ENCODE peak calls at places on chromosomes 13 and 19, in seven cellular contexts. X is GM12878, P is HCT116, I is H1, M is HepG2, K is SK-N-SH, D is K562. R is an unnamed sample. For H3K36me3, the result is how much of the 10 kb centered on the place peaks cover.

GRCh38 chr19:20453424-20453938 is 112.1 kb downstream of the ZNF737 start:
- DNase-seq in P (no peak), M (no peak), X (no peak), D (no peak), K (no peak), I (peak), R (no peak)

GRCh38 chr13:102940143-102940542 is 94.3 kb downstream of the ERCC5 start:
- DNase-seq in P (no peak), I (no peak), M (no peak), D (no peak), X (no peak), K (no peak), R (no peak)

GRCh38 chr19:4832776-4833175 is 1.3 kb upstream of the TICAM1 start:
- DNase-seq in P (no peak), K (no peak), D (no peak), M (no peak), X (no peak), I (no peak), R (no peak)

GRCh38 chr19:10113964-10114650 is 2.6 kb downstream of the P2RY11 start:
- DNase-seq in D (peak), X (no peak), I (no peak), K (peak), M (no peak), P (no peak), R (no peak)

GRCh38 chr13:44219808-44220544 is 153.6 kb upstream of the SERP2 start:
- DNase-seq in K (no peak), I (no peak), X (no peak), M (no peak), P (no peak), D (no peak), R (no peak)

GRCh38 chr13:50124536-50125305 is 109.5 kb downstream of the KCNRG start:
- DNase-seq in M (peak), D (peak), X (no peak), I (peak), P (no peak), K (peak), R (no peak)

GRCh38 chr13:95546919-95547318 is 5.6 kb upstream of the CLDN10 start:
- DNase-seq in X (no peak), M (no peak), D (no peak), K (no peak), P (no peak), I (no peak), R (no peak)

GRCh38 chr19:37333457-37333856 is 37.4 kb upstream of the ZNF527 start:
- DNase-seq in M (no peak), I (no peak), P (no peak), K (no peak), X (no peak), D (no peak), R (no peak)

GRCh38 chr13:78609464-78610205 is 6.3 kb upstream of the POU4F1 start:
- DNase-seq in P (no peak), K (peak), M (no peak), I (peak), X (no peak), D (no peak), R (no peak)

GRCh38 chr19:31408460-31409124 is 59.4 kb upstream of the TSHZ3 start:
- DNase-seq in X (no peak), P (no peak), M (no peak), I (no peak), D (no peak), K (no peak), R (no peak)

GRCh38 chr19:45104658-45105384 is 11.8 kb downstream of the PPP1R37 start:
- DNase-seq in I (no peak), P (no peak), M (no peak), D (no peak), K (no peak), X (no peak), R (no peak)

GRCh38 chr19:45102481-45102880 is 9.5 kb downstream of the PPP1R37 start:
- DNase-seq in M (no peak), I (no peak), X (no peak), P (no peak), D (no peak), K (no peak), R (no peak)

GRCh38 chr19:45101796-45102195 is 8.8 kb downstream of the PPP1R37 start:
- DNase-seq in M (no peak), P (no peak), I (no peak), D (no peak), X (no peak), K (no peak), R (no peak)

GRCh38 chr19:45103200-45103624 is 10.2 kb downstream of the PPP1R37 start:
- DNase-seq in I (no peak), X (no peak), K (no peak), D (no peak), P (no peak), M (no peak), R (no peak)

GRCh38 chr19:45103625-45104319 is 10.8 kb downstream of the PPP1R37 start:
- DNase-seq in D (no peak), I (no peak), M (peak), X (no peak), P (no peak), K (no peak), R (no peak)
- H3K4me3 ChIP-seq in D (no peak), I (no peak), M (peak), X (no peak), P (no peak), K (no peak), R (no peak)

GRCh38 chr13:98289339-98289935 is 112.4 kb upstream of the RNF113B start:
- DNase-seq in P (no peak), K (no peak), X (no peak), M (no peak), D (no peak), I (no peak), R (no peak)
- TF ChIP-seq YY1 in P (no peak), K (no peak), X (no peak), M (no peak), D (no peak), I (no peak), R (no peak)

GRCh38 chr13:97372929-97373328 is 61.0 kb upstream of the RAP2A start:
- DNase-seq in I (no peak), P (no peak), D (no peak), X (no peak), K (no peak), M (no peak), R (no peak)

GRCh38 chr13:97369269-97369893 is 64.6 kb upstream of the RAP2A start:
- DNase-seq in X (no peak), P (no peak), K (no peak), I (no peak), D (no peak), M (no peak), R (no peak)

GRCh38 chr13:97367427-97367826 is 66.5 kb upstream of the RAP2A start:
- DNase-seq in D (no peak), M (no peak), X (no peak), K (no peak), P (no peak), I (no peak), R (no peak)

GRCh38 chr13:97367016-97367415 is 67.0 kb upstream of the RAP2A start:
- DNase-seq in P (no peak), K (no peak), I (no peak), D (no peak), M (no peak), X (no peak), R (no peak)

GRCh38 chr13:97371486-97372109 is 62.4 kb upstream of the RAP2A start:
- DNase-seq in X (no peak), D (no peak), P (no peak), M (no peak), K (no peak), I (no peak), R (no peak)
- H3K36me3 ChIP-seq in X (under half), D (under half), P (under half), M (under half), K (half or more), I (under half), R (under half)

DNA sequence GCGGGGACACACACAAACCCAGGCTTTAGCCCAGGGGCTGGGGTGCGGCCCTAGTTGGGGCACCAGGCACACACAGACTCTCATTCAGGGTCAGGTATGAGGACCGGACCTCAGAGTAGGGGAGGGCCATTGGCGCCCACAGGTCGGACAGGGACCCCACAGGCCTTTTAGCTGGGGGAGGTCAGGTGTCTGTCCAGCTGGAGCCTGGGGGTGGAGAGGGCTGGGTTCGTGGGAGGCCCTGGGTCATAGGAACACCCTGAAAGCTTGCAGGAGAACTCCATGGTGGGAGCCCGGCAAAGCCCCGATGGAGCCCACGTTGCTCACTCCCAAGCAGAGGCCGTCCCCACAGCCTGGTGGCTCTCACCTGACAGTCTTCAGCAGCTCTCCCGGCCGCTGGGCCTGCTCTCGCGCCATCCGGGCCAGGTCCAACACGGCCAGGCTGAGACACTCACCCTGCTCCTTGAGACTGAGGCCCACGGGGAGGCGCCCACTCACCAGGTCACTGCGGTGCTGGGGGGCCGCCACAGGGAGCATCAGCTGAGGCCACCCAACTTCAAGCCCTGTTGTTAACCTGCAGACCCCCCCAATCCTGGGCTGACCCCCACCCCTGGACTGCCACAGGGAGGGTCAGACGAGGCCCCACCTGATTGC is 5.0 kb downstream of the JAK3 start:
- DNase-seq in D (no peak), I (no peak), K (no peak), X (no peak), P (no peak), M (no peak), R (no peak)
- H3K4me3 ChIP-seq in D (peak), I (peak), K (peak), X (no peak), P (peak), M (no peak), R (peak)

GRCh38 chr19:42179501-42179817 is 38.0 kb downstream of the DEDD2 start:
- DNase-seq in M (no peak), D (no peak), P (no peak), K (no peak), I (no peak), X (no peak), R (no peak)
- TF ChIP-seq YY1 in M (no peak), D (no peak), P (no peak), K (no peak), I (no peak), X (no peak), R (no peak)

R was measured in NT2/D1.